ENCODE peak calls at places on chromosomes 4 and X, in five cellular contexts. M, T, P, F and S are unnamed samples.

GRCh38 chr4:119233750-119234149 is 21.2 kb downstream of the USP53 start:
- DNase-seq in M (no peak), F (no peak), T (no peak), P (no peak), S (no peak)

GRCh38 chr4:139099366-139099982 is 77.5 kb downstream of the ELF2 start:
- DNase-seq in M (no peak), P (peak), F (peak), T (peak), S (no peak)

GRCh38 chr4:62193726-62194125 is 993.6 kb downstream of the ADGRL3 start:
- DNase-seq in P (no peak), T (no peak), M (no peak), F (no peak), S (no peak)

GRCh38 chr4:41839945-41840854 is 91.7 kb upstream of the PHOX2B start:
- DNase-seq in F (no peak), P (no peak), M (no peak), T (no peak), S (peak)

GRCh38 chr4:158444621-158445020 is 77.1 kb upstream of the RXFP1 start:
- DNase-seq in P (no peak), M (no peak), F (no peak), T (no peak), S (no peak)

GRCh38 chrX:40908857-40909475 is 173.6 kb upstream of the MED14 start:
- DNase-seq in M (no peak), P (no peak), T (no peak), F (peak), S (no peak)

GRCh38 chr4:98710831-98711230 is 52.4 kb upstream of the TSPAN5 start:
- DNase-seq in F (no peak), P (no peak), T (no peak), M (no peak), S (no peak)

GRCh38 chr4:169272265-169272886 is 1.6 kb upstream of the SH3RF1 start:
- DNase-seq in M (no peak), P (no peak), F (no peak), T (no peak), S (no peak)

GRCh38 chr4:53376900-53377299 is 541 bp upstream of the FIP1L1 start:
- DNase-seq in P (no peak), F (no peak), T (no peak), M (no peak), S (no peak)

GRCh38 chr4:152278505-152279301 is 257.2 kb downstream of the FBXW7 start:
- DNase-seq in F (no peak), P (no peak), T (no peak), M (no peak), S (no peak)

GRCh38 chr4:4386736-4387392 is at the start of gene NSG1:
- DNase-seq in T (no peak), F (no peak), M (no peak), P (no peak), S (peak)

GRCh38 chrX:121641560-121641959 is 594.1 kb downstream of the GLUD2 start:
- DNase-seq in M (no peak), P (no peak), T (no peak), F (no peak), S (peak)

GRCh38 chr4:110540606-110541440 is 64.9 kb downstream of the ENPEP start:
- DNase-seq in P (no peak), F (no peak), T (no peak), M (no peak), S (peak)

GRCh38 chrX:49242545-49243066 is 7.3 kb downstream of the CCDC22 start:
- DNase-seq in M (no peak), F (no peak), T (no peak), P (no peak), S (no peak)

GRCh38 chr4:64417974-64418373 is 8.7 kb upstream of the TECRL start:
- DNase-seq in T (no peak), P (no peak), M (no peak), F (no peak), S (no peak)
- H3K27ac ChIP-seq in T (no peak), P (no peak), M (no peak), F (no peak), S (no peak)

GRCh38 chr4:56613101-56613862 is 67.8 kb downstream of the HOPX start:
- DNase-seq in M (no peak), F (no peak), P (no peak), T (no peak), S (peak)

GRCh38 chr4:56619160-56619559 is 61.9 kb downstream of the HOPX start:
- DNase-seq in P (peak), M (no peak), F (no peak), T (no peak), S (no peak)

GRCh38 chr4:56622176-56622575 is 58.9 kb downstream of the HOPX start:
- DNase-seq in T (no peak), P (no peak), M (no peak), F (no peak), S (peak)

GRCh38 chr4:56619816-56620215 is 61.3 kb downstream of the HOPX start:
- DNase-seq in P (no peak), T (no peak), F (no peak), M (no peak), S (no peak)

DNA sequence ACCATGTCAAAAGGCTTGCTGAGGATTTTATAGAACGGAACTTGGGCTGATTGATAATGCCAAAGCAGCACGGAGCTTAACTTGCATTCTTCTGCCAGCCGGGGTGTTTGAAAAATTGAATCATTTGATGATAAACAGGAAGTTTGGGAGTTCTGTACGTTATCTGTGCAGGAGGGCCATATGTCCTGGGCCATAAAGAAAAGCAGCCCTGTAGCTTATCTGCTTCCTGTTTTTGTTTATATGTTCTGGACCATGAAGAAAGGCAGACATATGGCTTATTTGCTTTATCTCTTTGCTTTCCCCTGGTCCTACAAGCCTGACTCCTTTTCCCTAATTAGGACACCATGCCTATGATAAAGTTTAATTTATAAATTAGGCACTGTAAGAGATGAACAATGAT is 62.4 kb downstream of the HOPX start:
- DNase-seq in M (no peak), P (no peak), F (no peak), T (no peak), S (no peak)
- H3K27ac ChIP-seq in M (no peak), P (no peak), F (no peak), T (no peak), S (no peak)

GRCh38 chr4:116603096-116603495 is 482.3 kb downstream of the TRAM1L1 start:
- DNase-seq in F (peak), M (no peak), T (no peak), P (no peak), S (peak)

GRCh38 chr4:116599859-116600258 is 485.5 kb downstream of the TRAM1L1 start:
- DNase-seq in T (no peak), P (no peak), F (no peak), M (no peak), S (no peak)

GRCh38 chr4:116598980-116599789 is 486.2 kb downstream of the TRAM1L1 start:
- DNase-seq in M (no peak), F (no peak), P (no peak), T (no peak), S (no peak)

GRCh38 chr4:116598155-116598979 is 487.0 kb downstream of the TRAM1L1 start:
- DNase-seq in F (no peak), T (no peak), M (no peak), P (no peak), S (no peak)
- H3K27ac ChIP-seq in F (no peak), T (no peak), M (no peak), P (no peak), S (no peak)

GRCh38 chr4:153346563-153346962 is 2.1 kb downstream of the MND1 start:
- DNase-seq in F (no peak), M (no peak), P (no peak), T (no peak), S (no peak)

GRCh38 chr4:153346031-153346430 is 1.5 kb downstream of the MND1 start:
- DNase-seq in M (no peak), T (no peak), P (no peak), F (no peak), S (no peak)

GRCh38 chr4:153347117-153347516 is 2.6 kb downstream of the MND1 start:
- DNase-seq in M (no peak), T (no peak), P (no peak), F (no peak), S (no peak)

GRCh38 chr4:153344131-153345010 is at the start of gene MND1:
- DNase-seq in P (peak), T (peak), F (peak), M (no peak), S (peak)

GRCh38 chr4:153345011-153345981 is 808 bp downstream of the MND1 start:
- DNase-seq in P (peak), T (peak), M (no peak), F (peak), S (no peak)
- H3K27ac ChIP-seq in P (peak), T (no peak), M (peak), F (peak), S (no peak)

DNA sequence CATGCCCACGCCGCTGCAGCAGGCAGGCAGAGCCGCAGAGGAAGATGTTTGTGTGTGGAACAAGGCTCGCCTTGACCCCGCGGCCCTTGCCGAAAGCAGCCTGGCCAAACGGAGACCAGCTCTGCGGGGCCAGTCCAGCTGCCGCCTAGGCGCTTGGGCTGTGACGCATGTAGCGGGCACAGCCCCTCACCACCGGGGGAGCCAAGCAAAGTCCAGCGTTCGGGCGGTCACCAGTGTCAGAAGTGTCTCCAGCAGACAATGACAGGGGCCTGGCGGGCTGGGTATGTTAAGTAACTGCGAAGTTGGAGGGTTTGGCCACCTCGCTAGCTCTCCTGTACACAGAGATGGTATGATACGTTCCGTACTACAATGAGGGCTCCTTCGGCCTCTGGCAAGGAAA is 1.3 kb downstream of the AMER1 start:
- DNase-seq in P (no peak), T (peak), F (no peak), M (no peak), S (no peak)
- H3K27ac ChIP-seq in P (no peak), T (peak), F (peak), M (peak), S (no peak)

DNA sequence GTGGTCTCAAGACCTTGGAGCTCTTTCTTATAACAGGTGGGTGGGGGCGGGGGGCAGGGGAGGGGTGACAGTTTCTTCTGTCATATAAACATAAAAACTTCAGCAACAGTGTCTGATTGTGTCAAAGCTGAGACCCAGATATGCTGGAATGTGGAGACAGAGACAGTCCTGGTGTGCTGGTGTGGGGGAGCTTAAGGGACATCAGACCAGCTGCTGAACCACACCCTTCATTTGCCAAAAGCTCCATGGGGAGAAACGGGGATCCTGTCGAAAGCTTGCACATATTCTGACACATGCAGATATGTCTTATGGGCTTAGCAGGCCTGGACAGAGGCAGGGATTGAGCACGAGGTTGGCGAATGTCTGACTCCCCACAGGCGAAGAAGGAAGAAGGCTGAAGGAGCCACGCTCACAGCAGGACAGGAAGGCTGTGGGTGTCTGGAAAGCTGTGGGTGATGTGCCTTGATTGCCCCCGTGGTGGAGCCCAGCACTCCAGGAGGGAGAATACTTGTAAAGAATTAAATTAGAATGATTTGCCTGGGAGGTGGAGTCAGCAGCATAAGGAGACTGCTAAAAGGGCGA is 72.1 kb upstream of the ACSL1 start:
- DNase-seq in M (no peak), T (no peak), F (no peak), P (no peak), S (no peak)
- H3K27ac ChIP-seq in M (no peak), T (no peak), F (no peak), P (no peak), S (no peak)

GRCh38 chrX:124208675-124209074 is 123.8 kb upstream of the TEX13D start:
- DNase-seq in P (no peak), T (no peak), M (no peak), F (no peak), S (no peak)
- H3K27ac ChIP-seq in P (no peak), T (no peak), M (no peak), F (no peak), S (no peak)

DNA sequence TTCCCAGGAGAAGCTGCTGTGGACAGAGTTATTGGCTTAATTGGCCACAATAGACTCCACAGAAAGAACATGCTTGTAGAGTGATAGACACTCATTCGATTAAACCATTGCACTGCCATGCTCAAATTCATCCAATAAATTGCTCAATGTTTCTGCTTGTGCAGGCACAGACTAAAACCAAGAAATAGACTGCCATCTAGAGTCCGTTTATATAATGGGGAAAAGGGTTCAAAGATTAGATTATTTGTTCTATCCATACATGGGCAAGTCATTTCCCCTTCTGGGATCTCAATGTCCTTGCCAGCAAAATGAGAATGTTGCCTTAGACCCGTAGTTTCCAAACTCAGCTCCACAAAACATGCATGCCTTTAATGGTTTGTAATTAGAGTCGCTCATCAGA is 8.7 kb downstream of the SMIM10 start:
- DNase-seq in F (peak), M (no peak), P (peak), T (no peak), S (no peak)
- H3K27ac ChIP-seq in F (peak), M (peak), P (no peak), T (no peak), S (no peak)